ENCODE peak calls at places on chromosomes 3 and 15, in four cellular contexts. One of them, this sample, is unnamed.

GRCh38 chr3:14415501-14415900 is 13.1 kb downstream of the SLC6A6 start:
- DNase-seq in trophoblast cell: peak
- DNase-seq in NCI-H226: peak
- DNase-seq in GM23248: peak
- DNase-seq in this sample: no peak

GRCh38 chr3:146337991-146338390 is 87.1 kb upstream of the PLSCR4 start:
- DNase-seq in trophoblast cell: no peak
- DNase-seq in NCI-H226: no peak
- DNase-seq in GM23248: peak
- DNase-seq in this sample: no peak

GRCh38 chr15:81235781-81236507 is 39.3 kb downstream of the IL16 start:
- DNase-seq in trophoblast cell: peak
- DNase-seq in NCI-H226: peak
- DNase-seq in GM23248: peak
- DNase-seq in this sample: no peak

GRCh38 chr15:60121845-60122244 is 117.7 kb downstream of the FOXB1 start:
- DNase-seq in trophoblast cell: no peak
- DNase-seq in NCI-H226: no peak
- DNase-seq in GM23248: no peak
- DNase-seq in this sample: no peak

GRCh38 chr3:133934073-133934970 is 38.6 kb upstream of the RAB6B start:
- DNase-seq in trophoblast cell: no peak
- DNase-seq in NCI-H226: no peak
- DNase-seq in GM23248: no peak
- DNase-seq in this sample: no peak

GRCh38 chr3:87792193-87792531 is 266.6 kb downstream of the CGGBP1 start:
- DNase-seq in trophoblast cell: no peak
- DNase-seq in NCI-H226: no peak
- DNase-seq in GM23248: no peak
- DNase-seq in this sample: no peak

GRCh38 chr3:196431193-196432136 is 762 bp downstream of the UBXN7 start:
- DNase-seq in trophoblast cell: peak
- DNase-seq in NCI-H226: peak
- DNase-seq in GM23248: peak
- DNase-seq in this sample: no peak

GRCh38 chr15:57418640-57419039 is 42.3 kb downstream of the CGNL1 start:
- DNase-seq in trophoblast cell: peak
- DNase-seq in NCI-H226: no peak
- DNase-seq in GM23248: peak
- DNase-seq in this sample: no peak

GRCh38 chr3:189903562-189904250 is 217.0 kb downstream of the P3H2 start:
- DNase-seq in trophoblast cell: no peak
- DNase-seq in NCI-H226: no peak
- DNase-seq in GM23248: no peak
- DNase-seq in this sample: no peak

GRCh38 chr3:23264413-23264812 is 61.3 kb downstream of the UBE2E2 start:
- DNase-seq in trophoblast cell: no peak
- DNase-seq in NCI-H226: peak
- DNase-seq in GM23248: peak
- DNase-seq in this sample: no peak

GRCh38 chr3:13346481-13347389 is 73.4 kb downstream of the NUP210 start:
- DNase-seq in trophoblast cell: no peak
- DNase-seq in NCI-H226: no peak
- DNase-seq in GM23248: no peak
- DNase-seq in this sample: no peak

GRCh38 chr3:106204160-106204868 is 335.5 kb upstream of the CBLB start:
- DNase-seq in trophoblast cell: no peak
- DNase-seq in NCI-H226: no peak
- DNase-seq in GM23248: no peak
- DNase-seq in this sample: no peak

GRCh38 chr3:102586485-102586884 is 151.7 kb downstream of the ZPLD1 start:
- DNase-seq in trophoblast cell: no peak
- DNase-seq in NCI-H226: no peak
- DNase-seq in GM23248: no peak
- DNase-seq in this sample: no peak

GRCh38 chr15:82040862-82041261 is 5.0 kb downstream of the MEX3B start:
- DNase-seq in trophoblast cell: no peak
- DNase-seq in NCI-H226: no peak
- DNase-seq in GM23248: no peak
- DNase-seq in this sample: no peak

GRCh38 chr3:49799761-49800160 is at the start of gene CDHR4:
- DNase-seq in trophoblast cell: no peak
- DNase-seq in NCI-H226: peak
- DNase-seq in GM23248: peak
- DNase-seq in this sample: no peak

GRCh38 chr3:52849656-52850055 is 14.8 kb upstream of the MUSTN1 start:
- DNase-seq in trophoblast cell: no peak
- DNase-seq in NCI-H226: no peak
- DNase-seq in GM23248: no peak
- DNase-seq in this sample: no peak

GRCh38 chr3:122661633-122662032 is 19.0 kb upstream of the PARP14 start:
- DNase-seq in trophoblast cell: peak
- DNase-seq in NCI-H226: no peak
- DNase-seq in GM23248: no peak
- DNase-seq in this sample: no peak

GRCh38 chr3:4449043-4449803 is 17.8 kb downstream of the SUMF1 start:
- DNase-seq in trophoblast cell: no peak
- DNase-seq in NCI-H226: no peak
- DNase-seq in GM23248: no peak
- DNase-seq in this sample: no peak

GRCh38 chr3:184466413-184466960 is 86.6 kb downstream of the CHRD start:
- DNase-seq in trophoblast cell: no peak
- DNase-seq in NCI-H226: peak
- DNase-seq in GM23248: peak
- DNase-seq in this sample: no peak

GRCh38 chr3:152174876-152175575 is 93.7 kb upstream of the MBNL1 start:
- DNase-seq in trophoblast cell: no peak
- DNase-seq in NCI-H226: peak
- DNase-seq in GM23248: peak
- DNase-seq in this sample: no peak

GRCh38 chr15:101384276-101384675 is 89.2 kb upstream of the SNRPA1 start:
- DNase-seq in trophoblast cell: no peak
- DNase-seq in NCI-H226: no peak
- DNase-seq in GM23248: no peak
- DNase-seq in this sample: no peak

GRCh38 chr3:108001457-108001856 is 89.4 kb downstream of the CD47 start:
- DNase-seq in trophoblast cell: peak
- DNase-seq in NCI-H226: peak
- DNase-seq in GM23248: peak
- DNase-seq in this sample: no peak

GRCh38 chr3:165549037-165549436 is 288.2 kb downstream of the BCHE start:
- DNase-seq in trophoblast cell: no peak
- DNase-seq in NCI-H226: peak
- DNase-seq in GM23248: no peak
- DNase-seq in this sample: no peak

GRCh38 chr3:125186261-125186770 is 26.2 kb downstream of the SLC12A8 start:
- DNase-seq in trophoblast cell: no peak
- DNase-seq in NCI-H226: no peak
- DNase-seq in GM23248: peak
- DNase-seq in this sample: no peak

GRCh38 chr15:66642514-66642913 is 59.5 kb upstream of the SMAD6 start:
- DNase-seq in trophoblast cell: no peak
- DNase-seq in NCI-H226: no peak
- DNase-seq in GM23248: no peak
- DNase-seq in this sample: no peak

GRCh38 chr3:87468938-87469337 is 192.6 kb upstream of the POU1F1 start:
- DNase-seq in trophoblast cell: no peak
- DNase-seq in NCI-H226: no peak
- DNase-seq in GM23248: peak
- DNase-seq in this sample: no peak

GRCh38 chr3:122101646-122102045 is 46.5 kb downstream of the CD86 start:
- DNase-seq in trophoblast cell: peak
- DNase-seq in NCI-H226: no peak
- DNase-seq in GM23248: peak
- DNase-seq in this sample: peak

GRCh38 chr15:99749386-99749785 is 16.1 kb upstream of the LYSMD4 start:
- DNase-seq in trophoblast cell: no peak
- DNase-seq in NCI-H226: no peak
- DNase-seq in GM23248: peak
- DNase-seq in this sample: no peak

GRCh38 chr3:69999191-70000027 is at the start of gene SAMMSON:
- DNase-seq in trophoblast cell: no peak
- DNase-seq in NCI-H226: no peak
- DNase-seq in GM23248: peak
- DNase-seq in this sample: no peak

GRCh38 chr3:71065764-71066013 is 517.8 kb downstream of the FOXP1 start:
- DNase-seq in trophoblast cell: no peak
- DNase-seq in NCI-H226: no peak
- DNase-seq in GM23248: no peak
- DNase-seq in this sample: no peak

GRCh38 chr15:75544273-75544862 is 34.7 kb downstream of the PTPN9 start:
- DNase-seq in trophoblast cell: no peak
- DNase-seq in NCI-H226: no peak
- DNase-seq in GM23248: no peak
- DNase-seq in this sample: no peak

GRCh38 chr3:38397320-38397719 is 50.7 kb downstream of the XYLB start:
- DNase-seq in trophoblast cell: no peak
- DNase-seq in NCI-H226: peak
- DNase-seq in GM23248: peak
- DNase-seq in this sample: no peak

GRCh38 chr3:180335056-180335455 is 266.9 kb upstream of the TTC14 start:
- DNase-seq in trophoblast cell: no peak
- DNase-seq in NCI-H226: no peak
- DNase-seq in GM23248: no peak
- DNase-seq in this sample: no peak

GRCh38 chr3:29026959-29027358 is 253.9 kb upstream of the RBMS3 start:
- DNase-seq in trophoblast cell: no peak
- DNase-seq in NCI-H226: no peak
- DNase-seq in GM23248: peak
- DNase-seq in this sample: no peak

GRCh38 chr15:63530235-63530634 is 25.8 kb downstream of the USP3 start:
- DNase-seq in trophoblast cell: no peak
- DNase-seq in NCI-H226: no peak
- DNase-seq in GM23248: no peak
- DNase-seq in this sample: no peak